ENCODE peak calls at places on chromosomes 2 and 18, in seven cellular contexts. W is activated B cell treated with CpG ODN at 0.5 μM for 24 hours; T is stimulated activated CD4-positive, alpha-beta T cell treated with anti-CD3 and anti-CD28 coated beads, Interleukin-12 subunit alpha, Interleukin-12 subunit beta, amount 100 ng/mL, for 4 hours; Q is PC-9; V is dermis blood vessel endothelial cell; R is mammary epithelial cell; Y is osteocyte. M is an unnamed sample.

GRCh38 chr2:164606557-164606956 is 14.7 kb downstream of the GRB14 start:
- DNase-seq in W (no peak), R (no peak), V (no peak), Y (no peak), Q (no peak), T (no peak), M (no peak)

GRCh38 chr18:5073026-5073944 is 123.8 kb downstream of the AKAIN1 start:
- DNase-seq in R (peak; percentile 4), T (no peak), V (peak; percentile 65), Y (no peak), Q (no peak), W (no peak), M (no peak)

GRCh38 chr2:179265082-179265575 is 497 bp upstream of the SESTD1 start:
- DNase-seq in T (no peak), W (no peak), Q (peak; percentile 78), Y (no peak), R (peak; percentile 66), V (peak; percentile 55), M (no peak)

GRCh38 chr2:180481998-180482397 is 474.9 kb upstream of the CWC22 start:
- DNase-seq in T (no peak), R (no peak), Y (no peak), Q (no peak), V (no peak), W (no peak), M (no peak)

GRCh38 chr18:48893559-48894265 is 57.1 kb downstream of the SMAD7 start:
- DNase-seq in R (no peak), V (no peak), T (no peak), Q (no peak), Y (no peak), W (peak; percentile 11), M (no peak)

GRCh38 chr2:9234680-9235387 is 28.2 kb downstream of the ASAP2 start:
- DNase-seq in T (no peak), V (peak; percentile 95), Y (no peak), W (no peak), R (peak; percentile 98), Q (peak; percentile 99), M (no peak)

GRCh38 chr2:241897231-241897916 is 27.8 kb downstream of the RTP5 start:
- DNase-seq in W (no peak), T (no peak), Y (no peak), V (no peak), R (no peak), Q (peak; percentile 28), M (peak; percentile 4)

GRCh38 chr2:2075866-2076265 is 255.2 kb downstream of the MYT1L start:
- DNase-seq in R (no peak), Q (no peak), W (no peak), T (no peak), Y (no peak), V (no peak), M (no peak)

GRCh38 chr2:34004936-34005335 is 405.8 kb upstream of the FAM98A start:
- DNase-seq in W (no peak), R (no peak), T (no peak), Q (no peak), Y (no peak), V (no peak), M (no peak)

GRCh38 chr2:63716146-63716545 is 125.5 kb upstream of the UGP2 start:
- DNase-seq in W (no peak), T (no peak), Y (no peak), V (no peak), Q (no peak), R (no peak), M (no peak)

GRCh38 chr2:99458529-99458928 is 31.3 kb downstream of the REV1 start:
- DNase-seq in Y (no peak), R (no peak), W (no peak), Q (no peak), V (no peak), T (no peak), M (no peak)

GRCh38 chr18:73959341-73959740 is 188.3 kb downstream of the FBXO15 start:
- DNase-seq in V (no peak), Q (no peak), Y (no peak), W (no peak), R (no peak), T (no peak), M (no peak)

GRCh38 chr2:162308747-162309503 is 9.6 kb downstream of the IFIH1 start:
- DNase-seq in Y (no peak), W (no peak), R (peak; percentile 66), T (no peak), V (no peak), Q (peak; percentile 57), M (no peak)

GRCh38 chr2:38750011-38750792 is 959 bp downstream of the SRSF7 start:
- DNase-seq in V (peak; percentile 55), Y (no peak), W (peak; percentile 51), Q (no peak), R (peak; percentile 30), T (peak; percentile 51), M (peak; percentile 39)

GRCh38 chr2:174122185-174122584 is 126.1 kb downstream of the OLA1 start:
- DNase-seq in T (no peak), V (no peak), Y (no peak), W (no peak), R (no peak), Q (no peak), M (no peak)